ENCODE peak calls at places on chromosomes 12 and 14, in four cellular contexts. K is HCT116, S is PC-3, J is mammary epithelial cell. M is an unnamed sample. For H3K79me2, the result is how much of the 10 kb centered on the place peaks cover.

GRCh38 chr12:19546027-19546426 is 106.7 kb downstream of the AEBP2 start:
- DNase-seq in K (no peak), S (no peak), J (no peak), M (no peak)

GRCh38 chr12:6771091-6771495 is 1.2 kb upstream of the LAG3 start:
- DNase-seq in K (no peak), S (no peak), J (no peak), M (no peak)

GRCh38 chr14:94500264-94500663 is 9.0 kb downstream of the SERPINA12 start:
- DNase-seq in K (no peak), S (no peak), J (no peak), M (no peak)

GRCh38 chr12:45034861-45035265 is 16.0 kb downstream of the DBX2 start:
- DNase-seq in K (no peak), S (no peak), J (no peak), M (no peak)

GRCh38 chr14:48398675-48399282 is 723.4 kb upstream of the MDGA2 start:
- DNase-seq in K (peak), S (peak), J (peak), M (peak)

GRCh38 chr14:19917955-19918518 is 2.4 kb upstream of the OR4K5 start:
- DNase-seq in K (no peak), S (no peak), J (no peak), M (no peak)

GRCh38 chr12:95870897-95871296 is 12.1 kb downstream of the SNRPF start:
- DNase-seq in K (no peak), S (no peak), J (no peak), M (no peak)

GRCh38 chr14:105324080-105324778 is 9.7 kb downstream of the PACS2 start:
- DNase-seq in K (no peak), S (no peak), J (no peak), M (no peak)

GRCh38 chr12:66755727-66756395 is 77.0 kb upstream of the GRIP1 start:
- DNase-seq in K (no peak), S (no peak), J (no peak), M (no peak)

GRCh38 chr12:6241495-6241894 is 41.3 kb downstream of the CD9 start:
- DNase-seq in K (no peak), S (no peak), J (no peak), M (no peak)

GRCh38 chr12:10097521-10097920 is 1.3 kb downstream of the CLEC1A start:
- DNase-seq in K (no peak), S (no peak), J (no peak), M (no peak)

GRCh38 chr14:26839481-26839880 is 241.6 kb upstream of the NOVA1 start:
- DNase-seq in K (no peak), S (peak), J (no peak), M (peak)

GRCh38 chr12:95107362-95107761 is 33.9 kb upstream of the NR2C1 start:
- DNase-seq in K (no peak), S (no peak), J (no peak), M (no peak)

GRCh38 chr14:33404054-33404453 is 465.4 kb downstream of the NPAS3 start:
- DNase-seq in K (no peak), S (peak), J (peak), M (no peak)

GRCh38 chr14:51848120-51848519 is 12.3 kb upstream of the GNG2 start:
- DNase-seq in K (no peak), S (no peak), J (peak), M (no peak)

GRCh38 chr14:38135096-38135495 is 72.6 kb upstream of the SSTR1 start:
- DNase-seq in K (no peak), S (no peak), J (no peak), M (peak)

GRCh38 chr12:83843531-83843930 is 1069.1 kb downstream of the SLC6A15 start:
- DNase-seq in K (no peak), S (no peak), J (no peak), M (no peak)

GRCh38 chr14:31059152-31059924 is 33.2 kb upstream of the STRN3 start:
- DNase-seq in K (no peak), S (peak), J (peak), M (no peak)

GRCh38 chr14:20757963-20758362 is 10.2 kb upstream of the EDDM3B start:
- DNase-seq in K (no peak), S (no peak), J (no peak), M (peak)

GRCh38 chr12:121181181-121181580 is 28.7 kb upstream of the P2RX4 start:
- DNase-seq in K (no peak), S (no peak), J (no peak), M (no peak)

GRCh38 chr12:11978985-11979384 is 91.8 kb upstream of the BCL2L14 start:
- DNase-seq in K (no peak), S (peak), J (peak), M (no peak)

GRCh38 chr14:100271247-100271939 is 32.4 kb downstream of the YY1 start:
- DNase-seq in K (no peak), S (peak), J (peak), M (peak)

GRCh38 chr14:50007123-50007903 is 109.1 kb downstream of the VCPKMT start:
- DNase-seq in K (no peak), S (peak), J (peak), M (no peak)

GRCh38 chr14:76985540-76986260 is 42.8 kb downstream of the IRF2BPL start:
- DNase-seq in K (no peak), S (no peak), J (no peak), M (no peak)

GRCh38 chr14:21070610-21071224 is 613 bp downstream of the ARHGEF40 start:
- DNase-seq in K (no peak), S (no peak), J (no peak), M (no peak)

GRCh38 chr14:68819260-68819691 is 26.4 kb upstream of the ZFP36L1 start:
- DNase-seq in K (peak), S (no peak), J (peak), M (no peak)

GRCh38 chr14:75537071-75537470 is 14.8 kb downstream of the BATF start:
- DNase-seq in K (no peak), S (no peak), J (no peak), M (no peak)

GRCh38 chr12:102675672-102676071 is 195.3 kb upstream of the IGF1 start:
- DNase-seq in K (no peak), S (no peak), J (no peak), M (no peak)

GRCh38 chr12:127293507-127294310 is 973.3 kb upstream of the TMEM132C start:
- DNase-seq in K (peak), S (peak), J (peak), M (peak)

GRCh38 chr14:96204151-96205058 is at the start of gene BDKRB2:
- DNase-seq in K (peak), S (peak), J (peak), M (no peak)
- H3K9ac ChIP-seq in K (peak), S (peak), J (peak), M (no peak)

DNA sequence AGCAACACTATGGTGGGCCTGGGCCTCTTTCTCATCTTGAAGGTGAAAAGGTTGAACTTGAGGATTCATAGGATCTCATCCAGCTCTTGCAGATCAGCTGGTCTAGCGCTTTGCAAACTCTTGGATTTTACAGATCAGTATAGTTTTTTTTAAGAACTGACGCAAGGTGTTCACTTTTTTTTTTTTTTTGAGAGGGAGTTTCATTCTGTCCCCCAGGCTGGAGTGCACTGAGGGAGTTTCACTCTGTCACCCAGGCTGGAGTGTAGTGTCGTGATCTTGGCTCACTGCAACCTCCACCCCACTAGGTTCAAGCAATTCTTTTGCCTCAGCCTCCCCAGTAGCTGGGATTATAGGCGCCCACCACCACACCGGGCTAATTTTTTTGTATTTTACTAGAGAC is 20.4 kb upstream of the LGMN start:
- DNase-seq in K (no peak), S (no peak), J (no peak), M (no peak)
- H3K4me2 ChIP-seq in K (no peak), S (no peak), J (no peak), M (no peak)

GRCh38 chr14:91398707-91399106 is 18.9 kb downstream of the CCDC88C start:
- DNase-seq in K (no peak), S (no peak), J (no peak), M (no peak)

GRCh38 chr14:91398192-91398591 is 19.4 kb downstream of the CCDC88C start:
- DNase-seq in K (no peak), S (no peak), J (no peak), M (no peak)

GRCh38 chr14:91400696-91401095 is 16.9 kb downstream of the CCDC88C start:
- DNase-seq in K (no peak), S (peak), J (no peak), M (no peak)

GRCh38 chr14:91401751-91402150 is 15.9 kb downstream of the CCDC88C start:
- DNase-seq in K (no peak), S (no peak), J (no peak), M (no peak)

DNA sequence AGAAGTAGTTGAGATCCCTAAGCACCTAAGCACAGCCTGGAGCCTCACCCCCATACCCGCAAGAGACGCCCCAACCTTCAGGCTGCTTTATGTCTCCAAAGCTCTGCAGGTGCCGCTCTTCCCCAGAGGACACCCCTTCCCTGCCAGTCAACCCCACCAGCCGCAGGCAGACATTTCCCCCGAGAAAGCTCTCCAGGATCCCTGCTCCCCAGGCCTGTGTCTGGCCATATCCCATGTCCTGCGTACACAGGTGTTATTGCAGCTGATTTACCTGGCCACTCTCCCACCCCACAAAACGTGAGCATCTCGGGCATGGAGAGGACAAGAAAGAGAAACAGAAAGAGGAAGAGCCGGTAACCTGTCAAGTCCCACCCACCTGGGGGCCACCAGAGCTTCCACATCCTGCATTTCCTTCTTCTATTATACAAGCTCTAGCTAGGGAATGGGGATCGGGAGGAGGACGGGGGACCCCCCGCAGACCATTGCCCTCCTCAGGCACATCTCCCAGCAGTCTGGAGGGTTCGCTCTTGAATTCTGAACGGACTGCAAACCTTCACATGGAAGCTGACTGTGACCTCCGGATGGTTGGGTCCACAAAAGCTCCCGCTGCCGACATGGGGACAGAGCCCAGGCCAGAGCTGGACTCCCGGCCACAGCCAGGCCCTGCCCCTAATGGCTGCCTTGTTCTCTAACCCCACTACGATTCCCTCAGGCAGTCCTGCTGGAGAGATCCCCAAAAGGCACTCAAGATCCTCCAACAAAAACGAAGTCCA is 17.6 kb downstream of the CCDC88C start:
- DNase-seq in K (no peak), S (no peak), J (no peak), M (peak)
- H3K79me2 ChIP-seq in K (under half), S (half or more), J (under half), M (half or more)

DNA sequence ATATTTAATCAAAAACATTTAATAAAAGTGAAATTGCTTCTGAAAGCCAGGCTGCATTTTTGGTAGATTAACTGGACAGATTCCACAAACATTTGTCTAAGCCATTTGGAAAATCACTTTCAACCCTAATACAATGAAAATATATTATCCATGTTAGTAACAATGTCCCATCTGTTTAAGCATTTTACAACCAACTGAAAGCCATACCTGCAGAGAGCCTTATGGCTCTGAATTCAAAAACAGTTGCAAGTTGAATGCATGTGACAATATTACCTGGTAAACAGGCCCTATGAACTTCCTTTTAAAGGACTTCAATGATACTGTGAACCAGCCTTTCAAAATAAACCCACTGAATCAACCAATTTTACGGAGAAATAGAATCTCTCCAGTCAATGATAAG is 468.1 kb downstream of the BTG1 start:
- DNase-seq in K (no peak), S (no peak), J (no peak), M (no peak)
- H3K9ac ChIP-seq in K (no peak), S (no peak), J (no peak), M (no peak)

GRCh38 chr12:52038447-52038846 is 12.8 kb upstream of the NR4A1 start:
- DNase-seq in K (no peak), S (no peak), J (no peak), M (no peak)
- H3K4me2 ChIP-seq in K (peak), S (peak), J (no peak), M (no peak)